ENCODE peak calls at places on chromosomes 11 and 22, in nine cellular contexts. One of them, this sample, is unnamed. For H3K4me1, the result is how much of the 10 kb centered on the place peaks cover.

GRCh38 chr22:39144101-39144815 is 8.2 kb downstream of the CBX7 start:
- DNase-seq in ascending aorta: no peak
- DNase-seq in uterus: peak
- DNase-seq in left lung: peak
- DNase-seq in H1: no peak
- DNase-seq in cardiac muscle cell: no peak
- DNase-seq in PC-3: peak
- DNase-seq in stomach: peak
- DNase-seq in MM.1S: peak
- DNase-seq in this sample: peak

GRCh38 chr11:117217141-117217609 is 14.7 kb downstream of the PCSK7 start:
- DNase-seq in MM.1S: no peak
- DNase-seq in PC-3: no peak
- DNase-seq in cardiac muscle cell: no peak
- DNase-seq in uterus: peak
- DNase-seq in stomach: no peak
- DNase-seq in left lung: no peak
- DNase-seq in H1: no peak
- DNase-seq in ascending aorta: peak
- DNase-seq in this sample: peak

GRCh38 chr11:74838188-74838587 is 89.5 kb downstream of the RNF169 start:
- DNase-seq in uterus: no peak
- DNase-seq in cardiac muscle cell: no peak
- DNase-seq in H1: no peak
- DNase-seq in PC-3: no peak
- DNase-seq in ascending aorta: no peak
- DNase-seq in left lung: no peak
- DNase-seq in MM.1S: no peak
- DNase-seq in stomach: no peak
- DNase-seq in this sample: no peak

GRCh38 chr11:46366260-46366659 is 15.2 kb upstream of the MDK start:
- DNase-seq in stomach: no peak
- DNase-seq in MM.1S: no peak
- DNase-seq in ascending aorta: no peak
- DNase-seq in H1: no peak
- DNase-seq in uterus: no peak
- DNase-seq in PC-3: no peak
- DNase-seq in left lung: peak
- DNase-seq in cardiac muscle cell: no peak
- DNase-seq in this sample: no peak

GRCh38 chr11:68351450-68352275 is 39.3 kb downstream of the LRP5 start:
- DNase-seq in cardiac muscle cell: no peak
- DNase-seq in uterus: no peak
- DNase-seq in ascending aorta: no peak
- DNase-seq in MM.1S: no peak
- DNase-seq in left lung: no peak
- DNase-seq in H1: no peak
- DNase-seq in stomach: no peak
- DNase-seq in PC-3: no peak
- DNase-seq in this sample: no peak

GRCh38 chr11:1231396-1232327 is 8.8 kb downstream of the MUC5B start:
- DNase-seq in PC-3: no peak
- DNase-seq in H1: peak
- DNase-seq in left lung: peak
- DNase-seq in ascending aorta: no peak
- DNase-seq in MM.1S: no peak
- DNase-seq in cardiac muscle cell: no peak
- DNase-seq in stomach: no peak
- DNase-seq in uterus: no peak
- DNase-seq in this sample: no peak

GRCh38 chr11:67267188-67268035 is 1.1 kb downstream of the GRK2 start:
- DNase-seq in uterus: peak
- DNase-seq in MM.1S: peak
- DNase-seq in left lung: peak
- DNase-seq in PC-3: peak
- DNase-seq in cardiac muscle cell: no peak
- DNase-seq in ascending aorta: peak
- DNase-seq in stomach: peak
- DNase-seq in H1: no peak
- DNase-seq in this sample: no peak

GRCh38 chr11:35064114-35064800 is 74.7 kb upstream of the CD44 start:
- DNase-seq in H1: no peak
- DNase-seq in uterus: no peak
- DNase-seq in MM.1S: no peak
- DNase-seq in left lung: no peak
- DNase-seq in ascending aorta: no peak
- DNase-seq in stomach: no peak
- DNase-seq in PC-3: no peak
- DNase-seq in cardiac muscle cell: no peak
- DNase-seq in this sample: no peak

GRCh38 chr11:116262370-116262769 is 510.4 kb downstream of the BUD13 start:
- DNase-seq in stomach: no peak
- DNase-seq in MM.1S: peak
- DNase-seq in cardiac muscle cell: no peak
- DNase-seq in uterus: no peak
- DNase-seq in ascending aorta: no peak
- DNase-seq in H1: no peak
- DNase-seq in PC-3: no peak
- DNase-seq in left lung: no peak
- DNase-seq in this sample: no peak

GRCh38 chr11:63505857-63506528 is at the start of gene LGALS12:
- DNase-seq in cardiac muscle cell: no peak
- DNase-seq in H1: no peak
- DNase-seq in left lung: peak
- DNase-seq in MM.1S: no peak
- DNase-seq in stomach: no peak
- DNase-seq in PC-3: no peak
- DNase-seq in uterus: no peak
- DNase-seq in ascending aorta: no peak
- DNase-seq in this sample: no peak

GRCh38 chr11:63920870-63921417 is 4.0 kb upstream of the RCOR2 start:
- DNase-seq in ascending aorta: no peak
- DNase-seq in left lung: no peak
- DNase-seq in PC-3: no peak
- DNase-seq in MM.1S: peak
- DNase-seq in H1: peak
- DNase-seq in uterus: no peak
- DNase-seq in stomach: no peak
- DNase-seq in cardiac muscle cell: peak
- DNase-seq in this sample: no peak

GRCh38 chr11:70105755-70106571 is 27.8 kb downstream of the ANO1 start:
- DNase-seq in ascending aorta: no peak
- DNase-seq in cardiac muscle cell: no peak
- DNase-seq in uterus: peak
- DNase-seq in left lung: peak
- DNase-seq in stomach: peak
- DNase-seq in H1: no peak
- DNase-seq in PC-3: no peak
- DNase-seq in MM.1S: no peak
- DNase-seq in this sample: no peak

GRCh38 chr11:70303070-70303469 is 32.6 kb downstream of the PPFIA1 start:
- DNase-seq in PC-3: peak
- DNase-seq in cardiac muscle cell: no peak
- DNase-seq in uterus: peak
- DNase-seq in ascending aorta: peak
- DNase-seq in stomach: no peak
- DNase-seq in MM.1S: no peak
- DNase-seq in left lung: no peak
- DNase-seq in H1: no peak
- DNase-seq in this sample: no peak

DNA sequence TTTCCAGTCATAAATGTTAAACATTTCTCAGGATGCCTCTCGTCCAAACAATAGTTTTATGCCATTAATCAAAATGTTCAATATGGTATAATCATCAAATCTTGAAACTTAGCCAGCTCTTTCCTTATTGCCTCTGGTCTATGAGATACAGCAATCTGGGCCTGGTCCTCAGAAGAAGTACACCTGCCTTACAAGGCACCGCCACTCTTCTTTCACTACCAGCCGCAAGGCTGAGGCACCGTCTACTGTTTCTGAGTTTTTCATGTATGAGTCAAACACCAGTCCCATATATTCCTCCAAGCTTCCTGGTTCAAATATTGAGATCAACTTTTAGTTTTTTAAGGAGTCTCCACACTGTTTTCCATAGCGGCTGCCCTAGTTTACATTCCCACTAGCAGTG is 600.6 kb upstream of the FAT3 start:
- DNase-seq in uterus: no peak
- DNase-seq in H1: no peak
- DNase-seq in MM.1S: no peak
- DNase-seq in stomach: no peak
- DNase-seq in left lung: no peak
- DNase-seq in ascending aorta: no peak
- DNase-seq in PC-3: no peak
- DNase-seq in cardiac muscle cell: no peak
- DNase-seq in this sample: no peak
- H3K4me1 ChIP-seq in uterus: under half
- H3K4me1 ChIP-seq in H1: under half
- H3K4me1 ChIP-seq in MM.1S: under half
- H3K4me1 ChIP-seq in stomach: under half
- H3K4me1 ChIP-seq in left lung: under half
- H3K4me1 ChIP-seq in ascending aorta: under half
- H3K4me1 ChIP-seq in PC-3: under half
- H3K4me1 ChIP-seq in cardiac muscle cell: under half
- H3K4me1 ChIP-seq in this sample: under half

GRCh38 chr11:61899146-61899841 is 7.9 kb upstream of the FADS3 start:
- DNase-seq in PC-3: peak
- DNase-seq in ascending aorta: peak
- DNase-seq in uterus: peak
- DNase-seq in MM.1S: peak
- DNase-seq in H1: peak
- DNase-seq in cardiac muscle cell: peak
- DNase-seq in stomach: peak
- DNase-seq in left lung: peak
- DNase-seq in this sample: peak
- TF ChIP-seq CTCF in PC-3: peak
- TF ChIP-seq CTCF in ascending aorta: peak
- TF ChIP-seq CTCF in uterus: peak
- TF ChIP-seq CTCF in MM.1S: peak
- TF ChIP-seq CTCF in H1: peak
- TF ChIP-seq CTCF in cardiac muscle cell: peak
- TF ChIP-seq CTCF in stomach: peak
- TF ChIP-seq CTCF in left lung: peak
- TF ChIP-seq CTCF in this sample: peak

GRCh38 chr11:125110996-125111340 is 458 bp downstream of the TMEM218 start:
- DNase-seq in H1: no peak
- DNase-seq in uterus: no peak
- DNase-seq in PC-3: no peak
- DNase-seq in left lung: no peak
- DNase-seq in cardiac muscle cell: peak
- DNase-seq in MM.1S: peak
- DNase-seq in ascending aorta: no peak
- DNase-seq in stomach: no peak
- DNase-seq in this sample: no peak
- H3K4me3 ChIP-seq in H1: peak
- H3K4me3 ChIP-seq in uterus: peak
- H3K4me3 ChIP-seq in PC-3: peak
- H3K4me3 ChIP-seq in left lung: peak
- H3K4me3 ChIP-seq in cardiac muscle cell: peak
- H3K4me3 ChIP-seq in MM.1S: peak
- H3K4me3 ChIP-seq in ascending aorta: peak
- H3K4me3 ChIP-seq in stomach: peak
- H3K4me3 ChIP-seq in this sample: peak

GRCh38 chr11:65432133-65432650 is 9.6 kb downstream of the NEAT1 start:
- DNase-seq in MM.1S: no peak
- DNase-seq in H1: no peak
- DNase-seq in stomach: no peak
- DNase-seq in PC-3: no peak
- DNase-seq in uterus: no peak
- DNase-seq in ascending aorta: no peak
- DNase-seq in cardiac muscle cell: no peak
- DNase-seq in left lung: no peak
- DNase-seq in this sample: no peak

GRCh38 chr11:65432686-65433582 is 10.3 kb downstream of the NEAT1 start:
- DNase-seq in MM.1S: peak
- DNase-seq in stomach: no peak
- DNase-seq in H1: no peak
- DNase-seq in PC-3: peak
- DNase-seq in left lung: no peak
- DNase-seq in cardiac muscle cell: peak
- DNase-seq in ascending aorta: no peak
- DNase-seq in uterus: no peak
- DNase-seq in this sample: no peak

GRCh38 chr11:65430406-65431217 is 8.0 kb downstream of the NEAT1 start:
- DNase-seq in PC-3: peak
- DNase-seq in uterus: peak
- DNase-seq in MM.1S: peak
- DNase-seq in left lung: no peak
- DNase-seq in cardiac muscle cell: no peak
- DNase-seq in H1: no peak
- DNase-seq in stomach: peak
- DNase-seq in ascending aorta: peak
- DNase-seq in this sample: peak

GRCh38 chr11:65429724-65430405 is 7.3 kb downstream of the NEAT1 start:
- DNase-seq in MM.1S: peak
- DNase-seq in H1: no peak
- DNase-seq in stomach: peak
- DNase-seq in PC-3: peak
- DNase-seq in left lung: peak
- DNase-seq in uterus: peak
- DNase-seq in ascending aorta: peak
- DNase-seq in cardiac muscle cell: no peak
- DNase-seq in this sample: peak

DNA sequence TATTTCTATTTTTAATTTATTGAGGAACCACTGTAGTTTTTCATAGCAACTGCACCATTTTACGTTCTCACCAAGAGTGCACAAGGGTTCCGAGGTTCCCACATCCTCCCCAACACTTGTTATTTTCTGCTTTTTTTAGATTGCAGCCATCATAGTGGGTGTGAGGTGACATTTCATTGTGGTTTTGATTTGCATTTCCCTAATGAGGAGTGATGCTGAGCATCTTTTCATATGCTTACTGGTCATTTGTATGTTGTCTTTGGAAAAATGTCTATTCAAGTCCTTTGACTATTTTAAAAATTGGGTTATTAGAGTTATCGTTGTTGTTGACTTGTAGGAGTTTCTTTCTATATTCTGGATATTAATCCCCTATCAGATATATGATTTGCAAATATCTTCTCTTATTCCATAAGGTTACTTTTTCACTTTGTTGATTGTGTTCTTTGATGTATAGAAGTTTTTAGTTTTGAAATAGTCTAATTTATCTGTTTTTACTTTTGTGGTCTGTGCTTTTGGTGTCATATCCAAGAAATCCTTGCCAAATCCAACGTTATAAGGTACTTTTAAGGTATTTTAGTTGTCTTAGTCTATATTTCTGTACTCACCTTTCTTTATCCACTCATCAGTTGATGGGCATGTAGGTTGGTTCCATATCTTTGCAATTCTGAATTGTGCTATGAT is 9.0 kb downstream of the NEAT1 start:
- DNase-seq in ascending aorta: peak
- DNase-seq in left lung: no peak
- DNase-seq in H1: no peak
- DNase-seq in cardiac muscle cell: no peak
- DNase-seq in MM.1S: peak
- DNase-seq in stomach: no peak
- DNase-seq in PC-3: no peak
- DNase-seq in uterus: peak
- DNase-seq in this sample: no peak
- H3K4me1 ChIP-seq in ascending aorta: under half
- H3K4me1 ChIP-seq in left lung: half or more
- H3K4me1 ChIP-seq in H1: under half
- H3K4me1 ChIP-seq in cardiac muscle cell: under half
- H3K4me1 ChIP-seq in MM.1S: half or more
- H3K4me1 ChIP-seq in stomach: half or more
- H3K4me1 ChIP-seq in PC-3: under half
- H3K4me1 ChIP-seq in uterus: under half
- H3K4me1 ChIP-seq in this sample: under half

GRCh38 chr22:41516462-41516861 is 27.8 kb downstream of the POLR3H start:
- DNase-seq in PC-3: no peak
- DNase-seq in MM.1S: no peak
- DNase-seq in uterus: no peak
- DNase-seq in left lung: no peak
- DNase-seq in H1: no peak
- DNase-seq in cardiac muscle cell: no peak
- DNase-seq in ascending aorta: no peak
- DNase-seq in stomach: no peak
- DNase-seq in this sample: no peak
- TF ChIP-seq CTCF in PC-3: no peak
- TF ChIP-seq CTCF in MM.1S: no peak
- TF ChIP-seq CTCF in uterus: no peak
- TF ChIP-seq CTCF in left lung: no peak
- TF ChIP-seq CTCF in H1: no peak
- TF ChIP-seq CTCF in cardiac muscle cell: no peak
- TF ChIP-seq CTCF in ascending aorta: no peak
- TF ChIP-seq CTCF in stomach: no peak
- TF ChIP-seq CTCF in this sample: no peak

This sample was measured in tibial artery.